ENCODE peak calls at places on chromosomes 6 and 20, in ten cellular contexts. One of them, this sample, is unnamed.
A peak's percentile ranks its signal among the peaks of the same experiment; 100 is the strongest.

GRCh38 chr6:42405025-42405424 is 46.7 kb downstream of the TRERF1 start:
- DNase-seq in cardiac fibroblast: peak; percentile 78
- DNase-seq in NCI-H345: no peak
- DNase-seq in naive thymus-derived CD8-positive, alpha-beta T cell: no peak
- DNase-seq in SW480: no peak
- DNase-seq in NCI-H82: no peak
- DNase-seq in retinal pigment epithelial cell: no peak
- DNase-seq in NCI-H1092: no peak
- DNase-seq in A549: no peak
- DNase-seq in AG04450: peak; percentile 49
- DNase-seq in this sample: peak; percentile 24

GRCh38 chr6:54847799-54848597 is 1.4 kb downstream of the FAM83B start:
- DNase-seq in cardiac fibroblast: peak; percentile 18
- DNase-seq in NCI-H345: no peak
- DNase-seq in naive thymus-derived CD8-positive, alpha-beta T cell: no peak
- DNase-seq in SW480: peak; percentile 22
- DNase-seq in NCI-H82: no peak
- DNase-seq in retinal pigment epithelial cell: no peak
- DNase-seq in NCI-H1092: no peak
- DNase-seq in A549: no peak
- DNase-seq in AG04450: peak; percentile 11
- DNase-seq in this sample: peak; percentile 1

GRCh38 chr6:52103661-52104060 is 16.2 kb upstream of the PKHD1 start:
- DNase-seq in cardiac fibroblast: no peak
- DNase-seq in NCI-H345: no peak
- DNase-seq in naive thymus-derived CD8-positive, alpha-beta T cell: no peak
- DNase-seq in SW480: no peak
- DNase-seq in NCI-H82: no peak
- DNase-seq in retinal pigment epithelial cell: no peak
- DNase-seq in NCI-H1092: no peak
- DNase-seq in A549: no peak
- DNase-seq in AG04450: no peak
- DNase-seq in this sample: no peak

GRCh38 chr6:94736231-94736630 is 841.1 kb upstream of the MANEA start:
- DNase-seq in cardiac fibroblast: no peak
- DNase-seq in NCI-H345: peak; percentile 6
- DNase-seq in naive thymus-derived CD8-positive, alpha-beta T cell: no peak
- DNase-seq in SW480: no peak
- DNase-seq in NCI-H82: peak; percentile 22
- DNase-seq in retinal pigment epithelial cell: no peak
- DNase-seq in NCI-H1092: no peak
- DNase-seq in A549: no peak
- DNase-seq in AG04450: no peak
- DNase-seq in this sample: no peak

GRCh38 chr20:20743511-20744169 is 31.2 kb upstream of the RALGAPA2 start:
- DNase-seq in cardiac fibroblast: no peak
- DNase-seq in NCI-H345: peak; percentile 77
- DNase-seq in naive thymus-derived CD8-positive, alpha-beta T cell: no peak
- DNase-seq in SW480: no peak
- DNase-seq in NCI-H82: peak; percentile 71
- DNase-seq in retinal pigment epithelial cell: peak; percentile 34
- DNase-seq in NCI-H1092: peak; percentile 87
- DNase-seq in A549: no peak
- DNase-seq in AG04450: no peak
- DNase-seq in this sample: no peak

GRCh38 chr20:53291548-53291947 is 302.1 kb downstream of the ZNF217 start:
- DNase-seq in cardiac fibroblast: no peak
- DNase-seq in NCI-H345: no peak
- DNase-seq in naive thymus-derived CD8-positive, alpha-beta T cell: no peak
- DNase-seq in SW480: no peak
- DNase-seq in NCI-H82: peak; percentile 75
- DNase-seq in retinal pigment epithelial cell: no peak
- DNase-seq in NCI-H1092: no peak
- DNase-seq in A549: no peak
- DNase-seq in AG04450: no peak
- DNase-seq in this sample: no peak

GRCh38 chr6:49430187-49430586 is 32.9 kb downstream of the MMUT start:
- DNase-seq in cardiac fibroblast: peak; percentile 59
- DNase-seq in NCI-H345: no peak
- DNase-seq in naive thymus-derived CD8-positive, alpha-beta T cell: no peak
- DNase-seq in SW480: no peak
- DNase-seq in NCI-H82: no peak
- DNase-seq in retinal pigment epithelial cell: no peak
- DNase-seq in NCI-H1092: no peak
- DNase-seq in A549: peak; percentile 1
- DNase-seq in AG04450: no peak
- DNase-seq in this sample: no peak

GRCh38 chr20:63461364-63461763 is 11.1 kb downstream of the KCNQ2 start:
- DNase-seq in cardiac fibroblast: no peak
- DNase-seq in NCI-H345: no peak
- DNase-seq in naive thymus-derived CD8-positive, alpha-beta T cell: no peak
- DNase-seq in SW480: no peak
- DNase-seq in NCI-H82: no peak
- DNase-seq in retinal pigment epithelial cell: no peak
- DNase-seq in NCI-H1092: no peak
- DNase-seq in A549: no peak
- DNase-seq in AG04450: no peak
- DNase-seq in this sample: no peak

GRCh38 chr6:106735136-106735535 is 105.8 kb downstream of the QRSL1 start:
- DNase-seq in cardiac fibroblast: no peak
- DNase-seq in NCI-H345: no peak
- DNase-seq in naive thymus-derived CD8-positive, alpha-beta T cell: no peak
- DNase-seq in SW480: no peak
- DNase-seq in NCI-H82: no peak
- DNase-seq in retinal pigment epithelial cell: no peak
- DNase-seq in NCI-H1092: no peak
- DNase-seq in A549: no peak
- DNase-seq in AG04450: no peak
- DNase-seq in this sample: no peak

GRCh38 chr20:46810442-46811327 is 84.0 kb upstream of the EYA2 start:
- DNase-seq in cardiac fibroblast: no peak
- DNase-seq in NCI-H345: peak; percentile 57
- DNase-seq in naive thymus-derived CD8-positive, alpha-beta T cell: no peak
- DNase-seq in SW480: no peak
- DNase-seq in NCI-H82: peak; percentile 70
- DNase-seq in retinal pigment epithelial cell: no peak
- DNase-seq in NCI-H1092: peak; percentile 39
- DNase-seq in A549: no peak
- DNase-seq in AG04450: no peak
- DNase-seq in this sample: no peak

GRCh38 chr20:9241232-9241692 is 172.4 kb downstream of the PLCB4 start:
- DNase-seq in cardiac fibroblast: peak; percentile 64
- DNase-seq in NCI-H345: no peak
- DNase-seq in naive thymus-derived CD8-positive, alpha-beta T cell: no peak
- DNase-seq in SW480: peak; percentile 90
- DNase-seq in NCI-H82: no peak
- DNase-seq in retinal pigment epithelial cell: peak; percentile 90
- DNase-seq in NCI-H1092: no peak
- DNase-seq in A549: peak; percentile 39
- DNase-seq in AG04450: no peak
- DNase-seq in this sample: peak; percentile 62

GRCh38 chr6:13368716-13369115 is 40.4 kb upstream of the TBC1D7 start:
- DNase-seq in cardiac fibroblast: peak; percentile 68
- DNase-seq in NCI-H345: no peak
- DNase-seq in naive thymus-derived CD8-positive, alpha-beta T cell: no peak
- DNase-seq in SW480: no peak
- DNase-seq in NCI-H82: no peak
- DNase-seq in retinal pigment epithelial cell: no peak
- DNase-seq in NCI-H1092: no peak
- DNase-seq in A549: no peak
- DNase-seq in AG04450: no peak
- DNase-seq in this sample: no peak

GRCh38 chr6:118263929-118264486 is 284.1 kb upstream of the PLN start:
- DNase-seq in cardiac fibroblast: peak; percentile 25
- DNase-seq in NCI-H345: peak; percentile 29
- DNase-seq in naive thymus-derived CD8-positive, alpha-beta T cell: no peak
- DNase-seq in SW480: peak; percentile 23
- DNase-seq in NCI-H82: peak; percentile 47
- DNase-seq in retinal pigment epithelial cell: no peak
- DNase-seq in NCI-H1092: peak; percentile 18
- DNase-seq in A549: peak; percentile 5
- DNase-seq in AG04450: no peak
- DNase-seq in this sample: no peak

GRCh38 chr6:170139531-170139930 is 151.3 kb downstream of the DLL1 start:
- DNase-seq in cardiac fibroblast: no peak
- DNase-seq in NCI-H345: no peak
- DNase-seq in naive thymus-derived CD8-positive, alpha-beta T cell: no peak
- DNase-seq in SW480: no peak
- DNase-seq in NCI-H82: no peak
- DNase-seq in retinal pigment epithelial cell: no peak
- DNase-seq in NCI-H1092: no peak
- DNase-seq in A549: no peak
- DNase-seq in AG04450: no peak
- DNase-seq in this sample: no peak

GRCh38 chr20:51378171-51378928 is 164.2 kb downstream of the NFATC2 start:
- DNase-seq in cardiac fibroblast: no peak
- DNase-seq in NCI-H345: no peak
- DNase-seq in naive thymus-derived CD8-positive, alpha-beta T cell: no peak
- DNase-seq in SW480: no peak
- DNase-seq in NCI-H82: no peak
- DNase-seq in retinal pigment epithelial cell: no peak
- DNase-seq in NCI-H1092: no peak
- DNase-seq in A549: peak; percentile 43
- DNase-seq in AG04450: no peak
- DNase-seq in this sample: no peak

This sample was measured in non-pigmented ciliary epithelial cell.